ENCODE peak calls at places on chromosome 5, in six cellular contexts. V is neuronal stem cell, O is IMR-90, L is trophoblast cell, W is H1, U is mesenchymal stem cell. H is an unnamed sample.
A peak's percentile ranks its signal among the peaks of the same experiment; 100 is the strongest.

GRCh38 chr5:136021016-136021405 is 7.8 kb upstream of the TGFBI start:
- DNase-seq in L (peak; percentile 13), V (no peak), U (peak; percentile 82), O (peak; percentile 78), W (no peak), H (peak; percentile 11)

GRCh38 chr5:114266374-114266773 is 95.5 kb upstream of the KCNN2 start:
- DNase-seq in V (no peak), U (peak; percentile 24), L (no peak), W (no peak), O (peak; percentile 38), H (no peak)

GRCh38 chr5:2757563-2758311 is 6.3 kb upstream of the IRX2 start:
- DNase-seq in W (peak; percentile 48), L (peak; percentile 100), V (no peak), O (peak; percentile 22), U (no peak), H (peak; percentile 40)

GRCh38 chr5:50749181-50749580 is 82.7 kb downstream of the PARP8 start:
- DNase-seq in V (no peak), O (no peak), W (no peak), L (no peak), U (no peak), H (no peak)

GRCh38 chr5:135432113-135432512 is 15.0 kb downstream of the DCANP1 start:
- DNase-seq in L (no peak), W (peak; percentile 34), U (no peak), V (no peak), O (no peak), H (peak; percentile 22)

GRCh38 chr5:25858019-25858418 is 1180.4 kb downstream of the CDH9 start:
- DNase-seq in L (no peak), U (no peak), W (peak; percentile 89), O (no peak), V (no peak), H (peak; percentile 88)

GRCh38 chr5:78065663-78066062 is 228.8 kb downstream of the AP3B1 start:
- DNase-seq in W (peak; percentile 52), U (no peak), V (no peak), L (peak; percentile 68), O (no peak), H (peak; percentile 49)

GRCh38 chr5:81397169-81397568 is 3.2 kb upstream of the ACOT12 start:
- DNase-seq in W (no peak), O (peak; percentile 33), V (no peak), L (no peak), U (peak; percentile 27), H (no peak)

GRCh38 chr5:132438931-132439330 is 51.6 kb downstream of the IRF1 start:
- DNase-seq in V (no peak), O (no peak), W (no peak), L (no peak), U (peak; percentile 18), H (no peak)

GRCh38 chr5:71719092-71719964 is at the start of gene CARTPT:
- DNase-seq in O (peak; percentile 6), L (peak; percentile 14), U (peak; percentile 22), V (peak; percentile 63), W (peak; percentile 82), H (peak; percentile 79)

GRCh38 chr5:119913425-119913824 is 284.1 kb downstream of the FAM170A start:
- DNase-seq in U (no peak), O (no peak), L (no peak), W (no peak), V (no peak), H (no peak)

GRCh38 chr5:31361906-31362900 is 168.7 kb downstream of the CDH6 start:
- DNase-seq in L (peak; percentile 95), V (no peak), U (no peak), W (no peak), O (peak; percentile 59), H (no peak)

GRCh38 chr5:124639095-124639665 is 107.3 kb downstream of the ZNF608 start:
- DNase-seq in W (peak; percentile 62), U (no peak), V (no peak), O (no peak), L (peak; percentile 88), H (peak; percentile 63)

GRCh38 chr5:167850901-167851300 is 440.5 kb upstream of the WWC1 start:
- DNase-seq in W (no peak), U (peak; percentile 33), V (no peak), O (no peak), L (no peak), H (no peak)

GRCh38 chr5:140821375-140822280 is at the start of gene PCDHA5:
- DNase-seq in U (no peak), O (no peak), L (peak; percentile 12), V (no peak), W (no peak), H (no peak)

GRCh38 chr5:178119915-178120660 is 6.8 kb downstream of the N4BP3 start:
- DNase-seq in W (no peak), U (no peak), O (no peak), V (no peak), L (no peak), H (no peak)
- H3K14ac ChIP-seq in W (no peak overlapping the region), U (no peak overlapping the region), O (no peak overlapping the region), V (no peak overlapping the region), L (no peak overlapping the region), H (no peak overlapping the region)

GRCh38 chr5:176651472-176651980 is 4.2 kb downstream of the TSPAN17 start:
- DNase-seq in O (no peak), V (no peak), L (no peak), U (no peak), W (no peak), H (no peak)
- H3K4me2 ChIP-seq in O (no peak overlapping the region), V (no peak overlapping the region), L (no peak overlapping the region), U (no peak overlapping the region), W (no peak overlapping the region), H (no peak overlapping the region)

GRCh38 chr5:5752844-5753243 is 330.4 kb downstream of the ICE1 start:
- DNase-seq in W (no peak), O (no peak), U (no peak), L (no peak), V (no peak), H (no peak)
- H3K4me1 ChIP-seq in W (no peaks in the 10 kb centered on the region), O (no peaks in the 10 kb centered on the region), U (no peaks in the 10 kb centered on the region), L (no peaks in the 10 kb centered on the region), V (no peaks in the 10 kb centered on the region), H (no peaks in the 10 kb centered on the region)

DNA sequence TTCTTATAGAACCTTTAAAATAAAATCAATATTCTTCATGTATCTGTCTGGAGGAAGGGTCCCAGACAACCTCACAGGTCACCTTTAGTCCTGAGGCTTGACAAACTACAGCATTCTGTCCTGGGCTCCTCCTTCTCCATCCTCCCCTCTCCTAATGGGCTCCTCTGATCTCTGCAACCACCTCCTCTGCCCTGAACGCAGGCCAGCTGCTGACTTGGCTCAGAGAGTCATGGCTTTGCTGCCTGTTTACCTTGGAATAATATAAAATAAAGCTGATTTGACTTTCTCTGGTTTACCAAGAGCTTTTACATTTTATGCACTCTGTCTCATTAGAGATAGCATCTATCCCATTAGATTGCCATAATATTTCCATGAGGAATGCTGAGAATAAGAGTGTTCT is 159.4 kb downstream of the SEMA6A start:
- DNase-seq in W (no peak), O (no peak), V (no peak), U (no peak), L (no peak), H (no peak)
- H3K14ac ChIP-seq in W (no peak overlapping the region), O (no peak overlapping the region), V (no peak overlapping the region), U (no peak overlapping the region), L (no peak overlapping the region), H (no peak overlapping the region)

DNA sequence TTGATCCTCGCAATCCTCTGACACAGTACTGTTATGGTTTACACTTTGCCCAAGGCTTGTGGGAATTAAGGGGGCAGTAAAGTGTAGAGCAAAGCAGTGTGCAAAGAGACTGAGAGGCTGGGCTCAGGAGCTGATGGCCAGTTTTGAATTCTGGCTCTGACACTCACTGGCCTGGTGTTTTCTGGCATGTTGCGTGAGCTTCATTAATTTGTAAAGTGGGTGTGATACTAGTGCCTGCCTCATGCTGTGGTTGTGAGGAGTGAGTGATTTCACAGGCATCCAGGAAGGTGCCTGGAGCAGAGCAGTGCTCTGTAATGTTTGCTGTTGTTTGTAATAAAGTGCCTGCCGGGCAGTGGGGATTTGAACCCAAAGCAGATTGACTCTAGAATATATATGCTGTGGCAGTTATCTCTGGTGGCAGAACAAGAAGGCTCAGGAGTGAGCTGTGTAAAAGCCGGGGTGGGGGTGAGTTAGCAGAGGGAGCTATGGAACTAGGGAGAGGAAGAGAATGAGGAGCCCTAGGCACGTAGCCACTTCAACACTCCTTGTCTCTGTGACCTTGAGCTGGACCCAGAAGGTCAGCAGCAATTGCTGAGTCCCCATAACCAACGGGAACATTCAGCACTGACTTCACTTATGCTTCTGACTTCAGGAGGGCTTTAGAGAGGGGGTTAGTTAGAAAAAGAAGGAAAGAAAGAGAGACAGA is 108.5 kb downstream of the DOCK2 start:
- DNase-seq in U (peak; percentile 71), O (peak; percentile 33), W (no peak), L (peak; percentile 12), V (no peak), H (no peak)
- H3K4me2 ChIP-seq in U (no peak overlapping the region), O (no peak overlapping the region), W (no peak overlapping the region), L (no peak overlapping the region), V (no peak overlapping the region), H (no peak overlapping the region)

GRCh38 chr5:112800901-112801300 is 60.2 kb upstream of the SRP19 start:
- DNase-seq in W (no peak), L (no peak), V (no peak), O (no peak), U (no peak), H (no peak)
- H3K4me1 ChIP-seq in W (peaks cover 8% of the 10 kb centered on the region), L (no peaks in the 10 kb centered on the region), V (no peaks in the 10 kb centered on the region), O (no peaks in the 10 kb centered on the region), U (no peaks in the 10 kb centered on the region), H (peaks cover 2% of the 10 kb centered on the region)

DNA sequence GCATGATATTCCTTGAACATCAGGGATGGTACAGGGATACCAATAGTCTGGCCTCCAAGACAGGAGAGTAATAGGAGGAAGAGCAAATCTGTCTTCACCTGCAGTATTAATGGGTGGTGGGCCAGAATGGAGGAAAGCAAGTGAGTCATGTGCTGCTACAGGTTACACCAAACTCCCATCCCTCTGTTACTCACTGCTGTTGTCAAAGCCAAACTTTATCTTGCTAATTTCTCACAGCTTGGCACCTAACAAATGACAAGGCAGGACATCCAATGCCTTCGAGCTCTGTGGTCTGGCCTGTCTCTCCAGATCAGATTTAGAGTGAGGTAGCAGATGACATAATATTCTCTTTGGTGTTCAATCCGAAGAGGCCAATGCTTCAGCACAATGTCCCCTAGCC is 26.8 kb downstream of the PLAC8L1 start:
- DNase-seq in V (no peak), U (no peak), O (no peak), W (no peak), L (no peak), H (peak; percentile 53)
- H3K14ac ChIP-seq in V (no peak overlapping the region), U (no peak overlapping the region), O (no peak overlapping the region), W (no peak overlapping the region), L (no peak overlapping the region), H (no peak overlapping the region)

GRCh38 chr5:44833249-44833648 is 24.5 kb downstream of the MRPS30 start:
- DNase-seq in V (no peak), U (no peak), O (no peak), L (no peak), W (no peak), H (no peak)
- H3K4me2 ChIP-seq in V (no peak overlapping the region), U (no peak overlapping the region), O (no peak overlapping the region), L (no peak overlapping the region), W (no peak overlapping the region), H (no peak overlapping the region)

GRCh38 chr5:105940181-105940580 is 1730.6 kb downstream of the EFNA5 start:
- DNase-seq in L (no peak), W (no peak), V (no peak), U (no peak), O (no peak), H (no peak)

GRCh38 chr5:105947461-105947860 is 1723.3 kb downstream of the EFNA5 start:
- DNase-seq in O (no peak), U (no peak), V (no peak), L (no peak), W (no peak), H (no peak)

GRCh38 chr5:105943119-105943518 is 1727.6 kb downstream of the EFNA5 start:
- DNase-seq in U (no peak), W (no peak), O (no peak), L (no peak), V (no peak), H (no peak)

GRCh38 chr5:105945203-105945972 is 1725.3 kb downstream of the EFNA5 start:
- DNase-seq in V (no peak), O (no peak), U (no peak), L (no peak), W (no peak), H (no peak)
- H3K4me1 ChIP-seq in V (no peaks in the 10 kb centered on the region), O (no peaks in the 10 kb centered on the region), U (no peaks in the 10 kb centered on the region), L (no peaks in the 10 kb centered on the region), W (no peaks in the 10 kb centered on the region), H (no peaks in the 10 kb centered on the region)